ENCODE peak calls at places on chromosomes 4 and X, in eight cellular contexts. K is MM.1S; L is lower leg skin; J is Peyer's patch; I is CD8-positive, alpha-beta T cell; T is lower lobe of right lung; C is AG09309; P is pancreas. F is an unnamed sample.

GRCh38 chr4:137124278-137124932 is 407.9 kb downstream of the PCDH18 start:
- DNase-seq in P (no peak), C (peak), J (no peak), K (peak), T (no peak), I (no peak), L (no peak), F (peak)

GRCh38 chrX:56268888-56269287 is 36.7 kb downstream of the KLF8 start:
- DNase-seq in T (no peak), P (no peak), J (no peak), L (no peak), C (no peak), K (no peak), I (no peak), F (no peak)

GRCh38 chr4:141810702-141811365 is 174.5 kb downstream of the IL15 start:
- DNase-seq in T (no peak), L (no peak), K (no peak), J (no peak), P (no peak), I (no peak), C (no peak), F (no peak)

GRCh38 chr4:68498413-68499007 is 51.2 kb downstream of the TMPRSS11E start:
- DNase-seq in T (no peak), P (peak), C (peak), J (peak), L (peak), K (peak), I (peak), F (peak)

GRCh38 chr4:18777190-18777589 is 755.6 kb upstream of the LCORL start:
- DNase-seq in I (no peak), L (no peak), K (no peak), C (no peak), P (no peak), T (no peak), J (no peak), F (no peak)

GRCh38 chr4:169640261-169640880 is 20.0 kb downstream of the CLCN3 start:
- DNase-seq in C (peak), K (no peak), T (no peak), L (no peak), P (no peak), I (no peak), J (no peak), F (peak)

GRCh38 chr4:94995684-94996394 is 238.1 kb downstream of the BMPR1B start:
- DNase-seq in C (no peak), L (no peak), K (no peak), T (no peak), P (no peak), J (no peak), I (no peak), F (no peak)

GRCh38 chr4:119835511-119835910 is 206.9 kb upstream of the PDE5A start:
- DNase-seq in L (no peak), P (no peak), K (no peak), J (no peak), I (no peak), T (no peak), C (no peak), F (no peak)

GRCh38 chr4:89482248-89482647 is 174.6 kb upstream of the GPRIN3 start:
- DNase-seq in L (no peak), K (peak), I (no peak), P (no peak), C (no peak), J (no peak), T (no peak), F (no peak)

GRCh38 chrX:120463241-120463640 is 5.9 kb downstream of the LAMP2 start:
- DNase-seq in L (no peak), I (no peak), J (no peak), P (no peak), T (no peak), C (no peak), K (no peak), F (peak)

GRCh38 chr4:88865051-88865450 is 167.4 kb upstream of the NAP1L5 start:
- DNase-seq in K (no peak), I (no peak), T (no peak), P (no peak), C (no peak), J (no peak), L (no peak), F (no peak)

GRCh38 chrX:39253551-39253950 is 452.3 kb downstream of the MID1IP1 start:
- DNase-seq in I (no peak), T (no peak), K (no peak), C (no peak), L (no peak), P (no peak), J (no peak), F (no peak)

GRCh38 chr4:141899541-141899940 is 263.2 kb downstream of the IL15 start:
- DNase-seq in P (no peak), T (no peak), C (peak), I (no peak), K (no peak), J (no peak), L (no peak), F (no peak)

GRCh38 chr4:55184600-55185523 is 59.5 kb upstream of the KDR start:
- DNase-seq in P (no peak), L (peak), K (peak), J (no peak), I (no peak), T (no peak), C (no peak), F (no peak)

GRCh38 chrX:19616959-19617358 is 101.7 kb upstream of the MAP3K15 start:
- DNase-seq in L (no peak), C (no peak), T (no peak), I (no peak), K (no peak), J (no peak), P (no peak), F (no peak)

GRCh38 chr4:34633216-34633615 is 1611.1 kb downstream of the ARAP2 start:
- DNase-seq in I (no peak), P (no peak), T (no peak), J (no peak), C (no peak), K (no peak), L (no peak), F (peak)

GRCh38 chr4:147198411-147199051 is 252.9 kb upstream of the TTC29 start:
- DNase-seq in I (no peak), L (no peak), P (no peak), C (no peak), K (no peak), T (no peak), J (no peak), F (no peak)

GRCh38 chr4:108350332-108350731 is 181.6 kb upstream of the LEF1 start:
- DNase-seq in I (no peak), L (no peak), C (no peak), P (no peak), J (no peak), T (no peak), K (no peak), F (no peak)

GRCh38 chrX:2262679-2263055 is 238.1 kb downstream of the DHRSX start:
- DNase-seq in J (no peak), I (no peak), P (no peak), T (no peak), L (no peak), K (no peak), C (no peak), F (no peak)

GRCh38 chrX:55026143-55026542 is 4.6 kb downstream of the ALAS2 start:
- DNase-seq in P (no peak), T (no peak), C (no peak), L (no peak), J (no peak), K (no peak), I (no peak), F (no peak)

GRCh38 chr4:36824682-36825081 is 419.9 kb upstream of the NWD2 start:
- DNase-seq in C (no peak), L (no peak), T (no peak), I (no peak), J (no peak), P (no peak), K (peak), F (no peak)

GRCh38 chr4:140103676-140104075 is 50.3 kb downstream of the MAML3 start:
- DNase-seq in K (no peak), I (no peak), P (no peak), T (no peak), J (no peak), C (no peak), L (no peak), F (peak)

GRCh38 chr4:64781737-64782326 is 372.6 kb upstream of the TECRL start:
- DNase-seq in P (no peak), C (no peak), K (peak), L (no peak), I (no peak), J (no peak), T (no peak), F (peak)

GRCh38 chr4:48748949-48749596 is 31.0 kb downstream of the FRYL start:
- DNase-seq in T (no peak), C (no peak), L (no peak), P (no peak), K (no peak), J (no peak), I (no peak), F (no peak)

GRCh38 chr4:68447201-68447600 is at the start of gene TMPRSS11E:
- DNase-seq in T (no peak), P (no peak), I (no peak), C (no peak), K (no peak), J (no peak), L (no peak), F (no peak)

GRCh38 chr4:138609943-138610350 is 367.8 kb upstream of the SLC7A11 start:
- DNase-seq in I (no peak), L (no peak), T (no peak), J (no peak), K (peak), P (no peak), C (peak), F (peak)

GRCh38 chrX:79975605-79976004 is 38.9 kb upstream of the TBX22 start:
- DNase-seq in T (no peak), K (peak), P (no peak), C (no peak), J (no peak), I (no peak), L (no peak), F (no peak)

GRCh38 chrX:107823456-107823855 is 2.2 kb upstream of the MID2 start:
- DNase-seq in L (no peak), K (no peak), J (no peak), C (peak), I (no peak), T (no peak), P (no peak), F (peak)

GRCh38 chrX:143002206-143002605 is 23.5 kb upstream of the SPANXN4 start:
- DNase-seq in L (no peak), C (no peak), P (no peak), I (no peak), K (no peak), T (no peak), J (no peak), F (no peak)

GRCh38 chr4:173538148-173538902 is 8.3 kb upstream of the HAND2 start:
- DNase-seq in C (no peak), I (no peak), P (peak), T (no peak), K (peak), J (no peak), L (no peak), F (no peak)

GRCh38 chr4:30837131-30837539 is 117.0 kb downstream of the PCDH7 start:
- DNase-seq in P (no peak), T (no peak), I (no peak), C (no peak), J (no peak), K (no peak), L (no peak), F (peak)

GRCh38 chrX:69951756-69952155 is 98.0 kb downstream of the AWAT2 start:
- DNase-seq in C (no peak), L (no peak), P (no peak), T (no peak), K (no peak), J (no peak), I (no peak), F (no peak)

GRCh38 chr4:153432971-153433752 is 33.0 kb upstream of the TMEM131L start:
- DNase-seq in I (peak), T (peak), C (peak), P (peak), J (no peak), L (peak), K (peak), F (peak)

GRCh38 chr4:10074076-10074766 is 42.4 kb downstream of the WDR1 start:
- DNase-seq in L (no peak), K (no peak), I (no peak), C (no peak), T (no peak), J (no peak), P (no peak), F (no peak)

GRCh38 chr4:184802203-184803015 is 23.4 kb downstream of the ACSL1 start:
- DNase-seq in C (no peak), J (no peak), P (no peak), L (no peak), K (no peak), T (peak), I (no peak), F (no peak)

GRCh38 chrX:24838624-24839023 is 144.9 kb downstream of the POLA1 start:
- DNase-seq in J (no peak), T (no peak), K (peak), P (no peak), L (no peak), I (no peak), C (peak), F (peak)

GRCh38 chrX:68286076-68286475 is 147.2 kb downstream of the OPHN1 start:
- DNase-seq in K (no peak), J (no peak), P (no peak), T (no peak), C (no peak), I (no peak), L (no peak), F (no peak)

GRCh38 chr4:112521123-112522116 is 5.4 kb upstream of the NEUROG2 start:
- DNase-seq in L (no peak), P (peak), T (no peak), I (no peak), K (no peak), C (no peak), J (peak), F (no peak)

GRCh38 chr4:112518675-112519074 is 2.7 kb upstream of the NEUROG2 start:
- DNase-seq in L (no peak), I (no peak), C (no peak), K (no peak), J (no peak), T (no peak), P (no peak), F (no peak)

GRCh38 chr4:112517911-112518310 is 1.9 kb upstream of the NEUROG2 start:
- DNase-seq in I (no peak), C (no peak), P (no peak), J (no peak), K (peak), L (no peak), T (no peak), F (no peak)

GRCh38 chr4:112520598-112521122 is 4.7 kb upstream of the NEUROG2 start:
- DNase-seq in J (no peak), P (no peak), T (no peak), K (no peak), L (no peak), C (no peak), I (no peak), F (no peak)

GRCh38 chr4:112519689-112520597 is 4.0 kb upstream of the NEUROG2 start:
- DNase-seq in I (no peak), T (no peak), J (no peak), P (no peak), K (no peak), L (no peak), C (no peak), F (no peak)
- TF ChIP-seq CTCF in I (no peak), T (no peak), J (no peak), P (no peak), K (no peak), L (no peak), C (no peak), F (no peak)

GRCh38 chr4:7904108-7904516 is 35.5 kb downstream of the AFAP1 start:
- DNase-seq in K (no peak), L (no peak), I (no peak), C (peak), P (no peak), T (no peak), J (no peak), F (peak)
- H3K4me3 ChIP-seq in K (no peak), L (no peak), I (no peak), C (no peak), P (no peak), T (no peak), J (no peak), F (no peak)

GRCh38 chrX:130118396-130118795 is 8.1 kb upstream of the ELF4 start:
- DNase-seq in I (no peak), L (no peak), T (no peak), P (no peak), K (no peak), J (no peak), C (no peak), F (peak)

GRCh38 chrX:130120321-130120731 is 10.0 kb upstream of the ELF4 start:
- DNase-seq in P (no peak), K (no peak), C (no peak), I (no peak), J (no peak), L (no peak), T (no peak), F (no peak)

GRCh38 chrX:130121505-130121800 is 11.2 kb upstream of the ELF4 start:
- DNase-seq in P (no peak), T (no peak), J (no peak), L (no peak), I (no peak), K (no peak), C (no peak), F (no peak)

GRCh38 chrX:130118941-130119640 is 8.8 kb upstream of the ELF4 start:
- DNase-seq in C (no peak), I (no peak), P (no peak), L (no peak), K (no peak), J (no peak), T (no peak), F (no peak)

DNA sequence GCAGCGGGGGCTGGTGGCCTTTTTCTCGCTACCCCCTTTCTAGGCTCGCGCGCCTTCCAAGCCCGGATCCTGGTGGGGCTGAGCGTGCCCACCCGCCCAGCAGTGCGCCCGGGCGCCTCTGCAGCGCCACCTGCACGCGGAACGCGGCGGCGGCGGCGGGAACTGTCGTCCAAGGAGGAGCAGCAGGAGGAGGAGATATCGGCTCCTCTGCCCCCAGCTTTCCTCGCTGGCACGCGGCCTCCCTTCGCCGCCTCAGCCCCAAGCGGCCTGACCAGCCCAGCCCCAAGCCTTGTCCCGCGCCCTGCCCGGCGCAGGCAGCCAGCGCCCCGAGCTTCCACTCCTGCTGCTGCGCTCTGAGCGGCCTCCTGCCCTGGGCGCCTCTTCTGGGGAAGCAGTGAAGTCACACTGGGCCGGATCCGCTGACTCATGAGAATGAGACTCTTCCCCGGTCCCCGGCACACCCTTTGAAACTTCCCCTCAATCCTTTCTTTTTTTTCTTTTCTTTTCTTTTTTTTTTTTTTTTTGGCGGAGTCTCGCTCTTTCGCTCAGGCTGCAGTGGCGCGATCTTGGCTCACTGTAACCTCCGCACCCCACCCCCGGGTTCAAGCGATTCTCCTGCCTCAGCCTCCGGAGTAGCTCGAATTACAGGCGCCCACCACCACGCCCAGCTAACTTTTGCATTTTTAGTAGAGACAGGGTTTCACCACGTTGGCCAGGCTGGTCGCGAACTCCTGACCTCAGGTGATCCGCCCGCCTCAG is 10.6 kb upstream of the ELF4 start:
- DNase-seq in J (peak), L (peak), C (peak), P (peak), I (peak), T (peak), K (peak), F (no peak)
- TF ChIP-seq CTCF in J (peak), L (no peak), C (peak), P (peak), I (peak), T (peak), K (peak), F (peak)

GRCh38 chrX:131783555-131784338 is 239.4 kb upstream of the STK26 start:
- DNase-seq in C (peak), I (no peak), T (no peak), J (no peak), L (no peak), P (peak), K (peak), F (peak)

GRCh38 chrX:131778269-131779218 is 234.7 kb downstream of the OR13H1 start:
- DNase-seq in J (no peak), L (no peak), P (peak), I (no peak), T (no peak), K (peak), C (no peak), F (peak)

DNA sequence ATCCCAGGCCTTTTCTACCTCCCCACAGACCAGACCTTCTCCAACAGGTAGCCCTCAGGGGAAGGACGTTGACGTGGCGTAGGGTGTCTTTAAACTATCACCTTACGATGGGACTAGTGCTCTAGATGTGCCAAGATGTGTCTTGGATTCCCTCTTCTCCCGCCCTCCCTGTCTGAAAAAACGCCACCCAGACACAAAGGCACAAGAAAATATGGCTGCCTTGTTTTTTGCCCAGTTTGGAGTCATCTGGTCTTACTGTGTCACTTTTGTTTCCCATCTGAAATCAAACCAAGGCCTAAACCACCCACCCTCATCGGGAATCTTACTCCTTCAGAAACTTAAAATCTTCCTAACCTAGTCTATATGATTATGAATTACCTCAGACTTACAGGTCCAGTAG is 235.4 kb downstream of the OR13H1 start:
- DNase-seq in J (no peak), C (no peak), P (no peak), K (peak), L (no peak), T (no peak), I (no peak), F (no peak)
- H3K4me3 ChIP-seq in J (peak), C (peak), P (no peak), K (peak), L (no peak), T (no peak), I (no peak), F (no peak)

DNA sequence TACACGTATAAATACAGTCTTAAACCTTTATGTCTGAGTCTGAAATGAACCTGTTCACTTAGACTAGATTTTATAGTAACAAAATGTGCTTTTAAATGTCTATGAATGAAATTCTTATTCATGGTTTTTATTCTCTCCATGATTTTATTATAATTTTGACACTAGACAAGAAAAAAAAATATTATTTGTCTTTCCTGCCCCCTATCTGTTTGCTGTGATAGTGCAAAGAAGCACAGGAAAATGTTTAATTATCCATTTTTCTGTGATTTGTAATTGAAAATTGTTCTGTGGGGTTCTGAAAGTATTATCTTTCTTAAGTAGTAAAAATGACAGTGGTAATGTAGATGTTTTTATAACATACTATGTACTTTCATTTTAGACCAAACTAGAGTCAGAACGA is 52.0 kb downstream of the INTS6L start:
- DNase-seq in J (no peak), L (no peak), K (no peak), C (no peak), I (no peak), P (no peak), T (no peak), F (no peak)
- TF ChIP-seq CTCF in J (peak), L (no peak), K (peak), C (peak), I (peak), P (peak), T (peak), F (peak)

DNA sequence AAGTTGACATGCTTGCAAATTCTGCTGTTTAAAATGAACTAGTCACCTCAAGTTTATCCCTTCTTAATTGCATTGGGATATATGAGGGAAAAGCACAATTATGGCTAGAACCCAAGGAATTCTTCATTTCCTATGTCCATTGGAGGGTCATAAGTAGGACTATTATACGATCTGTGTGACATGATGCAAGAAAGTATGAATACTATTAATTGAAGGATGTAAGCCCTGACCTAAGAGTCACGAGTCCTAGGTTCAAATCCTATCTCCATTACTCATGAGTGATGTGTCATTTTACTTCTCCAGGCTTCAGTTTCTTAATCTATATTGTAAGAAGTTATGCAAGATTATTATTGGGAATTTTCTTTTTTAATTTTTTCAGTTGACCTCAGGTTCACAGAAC is 542.9 kb upstream of the GRIA3 start:
- DNase-seq in K (no peak), J (no peak), T (no peak), I (no peak), C (no peak), L (no peak), P (no peak), F (no peak)
- H3K4me3 ChIP-seq in K (no peak), J (no peak), T (no peak), I (no peak), C (no peak), L (no peak), P (no peak), F (no peak)